ENCODE peak calls at places on chromosomes 5 and 9, in seven cellular contexts. D, Q, R, J, X, A and U are unnamed samples.
A peak's percentile ranks its signal among the peaks of the same experiment; 100 is the strongest.

GRCh38 chr5:5933651-5934050 is 444.7 kb downstream of the MED10 start:
- DNase-seq in J (no peak), R (no peak), A (no peak), Q (no peak), D (no peak), X (no peak), U (no peak)

GRCh38 chr9:18297532-18297872 is 176.5 kb upstream of the ADAMTSL1 start:
- DNase-seq in A (peak; percentile 8), D (peak; percentile 37), X (no peak), R (peak; percentile 6), J (no peak), Q (no peak), U (no peak)

GRCh38 chr5:139177809-139178581 is 20.2 kb downstream of the SIL1 start:
- DNase-seq in A (no peak), J (peak; percentile 57), X (peak; percentile 92), Q (no peak), D (no peak), R (peak; percentile 34), U (peak; percentile 78)

GRCh38 chr9:2241461-2241874 is 226.3 kb downstream of the SMARCA2 start:
- DNase-seq in Q (peak; percentile 51), X (peak; percentile 53), J (no peak), R (peak; percentile 20), D (no peak), A (peak; percentile 97), U (no peak)

GRCh38 chr5:133967715-133968056 is 739 bp downstream of the C5orf15 start:
- DNase-seq in J (no peak), Q (no peak), R (no peak), A (no peak), D (no peak), X (no peak), U (no peak)

GRCh38 chr9:131645078-131645776 is 94.6 kb downstream of the RAPGEF1 start:
- DNase-seq in X (no peak), A (no peak), D (no peak), R (no peak), J (no peak), Q (no peak), U (no peak)

GRCh38 chr5:99285606-99286005 is 356.8 kb upstream of the CHD1 start:
- DNase-seq in D (no peak), A (no peak), R (no peak), X (no peak), J (no peak), Q (no peak), U (no peak)

GRCh38 chr9:93052791-93053540 is 5.5 kb upstream of the SUSD3 start:
- DNase-seq in Q (no peak), J (peak; percentile 65), D (no peak), X (no peak), A (no peak), R (no peak), U (peak; percentile 63)

GRCh38 chr5:158451203-158451982 is 592.4 kb upstream of the CLINT1 start:
- DNase-seq in X (peak; percentile 70), R (no peak), A (peak; percentile 79), Q (peak; percentile 92), D (no peak), J (no peak), U (no peak)

GRCh38 chr5:68534131-68534940 is 318.8 kb downstream of the PIK3R1 start:
- DNase-seq in Q (no peak), X (no peak), J (no peak), A (peak; percentile 52), R (no peak), D (peak; percentile 33), U (no peak)

GRCh38 chr9:126564716-126565115 is 49.0 kb upstream of the LMX1B start:
- DNase-seq in R (no peak), A (no peak), Q (no peak), X (no peak), J (peak; percentile 10), D (no peak), U (no peak)

GRCh38 chr9:126159661-126160060 is 167.0 kb upstream of the MVB12B start:
- DNase-seq in A (no peak), J (no peak), Q (no peak), X (no peak), D (no peak), R (no peak), U (no peak)

GRCh38 chr9:110255417-110256141 is 728 bp downstream of the TXN start:
- DNase-seq in X (peak; percentile 74), Q (peak; percentile 49), R (peak; percentile 59), A (peak; percentile 27), J (peak; percentile 75), D (peak; percentile 64), U (peak; percentile 63)

GRCh38 chr5:125409101-125409495 is 662.7 kb upstream of the ZNF608 start:
- DNase-seq in J (no peak), D (no peak), A (no peak), R (no peak), X (no peak), Q (no peak), U (no peak)
- H3K4me1 ChIP-seq in J (peaks cover 25% of the 10 kb centered on the region), D (peaks cover 64% of the 10 kb centered on the region), A (peaks cover 43% of the 10 kb centered on the region), R (peaks cover 37% of the 10 kb centered on the region), X (peaks cover 24% of the 10 kb centered on the region), Q (peaks cover 3% of the 10 kb centered on the region), U (peaks cover 30% of the 10 kb centered on the region)

GRCh38 chr5:124650960-124651662 is 95.3 kb downstream of the ZNF608 start:
- DNase-seq in X (no peak), Q (no peak), D (no peak), R (peak; percentile 21), A (no peak), J (no peak), U (no peak)

GRCh38 chr5:124651663-124652513 is 94.6 kb downstream of the ZNF608 start:
- DNase-seq in Q (peak; percentile 76), J (peak; percentile 85), R (peak; percentile 78), A (peak; percentile 69), X (peak; percentile 88), D (peak; percentile 70), U (peak; percentile 78)

GRCh38 chr5:124652892-124653441 is 93.5 kb downstream of the ZNF608 start:
- DNase-seq in J (no peak), R (peak; percentile 47), Q (no peak), A (no peak), X (no peak), D (no peak), U (no peak)

GRCh38 chr5:124654418-124654817 is 92.0 kb downstream of the ZNF608 start:
- DNase-seq in X (no peak), Q (no peak), R (no peak), J (no peak), A (no peak), D (no peak), U (no peak)

GRCh38 chr5:124652514-124652819 is 94.0 kb downstream of the ZNF608 start:
- DNase-seq in D (no peak), R (no peak), Q (no peak), J (no peak), X (no peak), A (no peak), U (no peak)
- H3K4me1 ChIP-seq in D (peaks cover 50% of the 10 kb centered on the region), R (peaks cover 97% of the 10 kb centered on the region), Q (no peaks in the 10 kb centered on the region), J (peaks cover 39% of the 10 kb centered on the region), X (peaks cover 50% of the 10 kb centered on the region), A (peaks cover 58% of the 10 kb centered on the region), U (peaks cover 22% of the 10 kb centered on the region)

GRCh38 chr9:129428890-129429577 is 191.9 kb downstream of the C9orf50 start:
- DNase-seq in R (no peak), X (no peak), J (no peak), A (no peak), Q (no peak), D (no peak), U (no peak)
- H3K4me1 ChIP-seq in R (no peaks in the 10 kb centered on the region), X (no peaks in the 10 kb centered on the region), J (no peaks in the 10 kb centered on the region), A (no peaks in the 10 kb centered on the region), Q (no peaks in the 10 kb centered on the region), D (no peaks in the 10 kb centered on the region), U (no peaks in the 10 kb centered on the region)

DNA sequence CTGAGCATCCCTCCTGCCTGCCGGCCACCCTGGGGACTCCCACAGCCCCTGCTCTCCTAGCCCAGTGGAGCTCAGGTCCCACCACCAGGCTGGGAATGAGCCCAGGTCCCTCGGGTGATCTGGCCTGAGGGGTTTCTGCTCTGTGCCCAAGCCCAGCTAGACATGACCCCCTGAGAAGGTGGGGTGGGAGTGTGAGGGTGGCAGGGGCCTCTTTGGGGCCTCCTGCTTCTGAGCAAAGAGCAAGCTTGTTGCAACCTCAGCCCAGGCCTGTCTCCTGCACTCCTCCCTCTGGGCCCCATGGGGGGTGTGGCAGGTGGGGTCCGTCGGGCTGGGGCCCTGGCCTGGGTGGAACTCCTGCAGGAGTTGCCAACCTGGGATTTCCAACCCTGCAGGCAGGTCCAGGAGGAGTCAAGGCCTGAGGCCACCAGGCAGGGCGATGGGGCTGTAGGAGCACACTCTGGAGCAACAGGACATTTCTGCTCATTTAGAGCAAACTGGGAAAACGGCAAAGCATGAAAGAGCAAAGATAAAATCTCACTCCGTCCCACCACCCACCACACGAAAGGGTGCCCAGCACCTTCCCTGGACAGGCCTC is 11.4 kb upstream of the NRARP start:
- DNase-seq in J (no peak), D (no peak), R (no peak), Q (no peak), A (no peak), X (peak; percentile 44), U (peak; percentile 19)
- H3K4me1 ChIP-seq in J (peaks cover 5% of the 10 kb centered on the region), D (peaks cover 29% of the 10 kb centered on the region), R (peaks cover 20% of the 10 kb centered on the region), Q (no peaks in the 10 kb centered on the region), A (peaks cover 5% of the 10 kb centered on the region), X (no peaks in the 10 kb centered on the region), U (peaks cover 48% of the 10 kb centered on the region)

GRCh38 chr9:69180200-69180599 is 6.1 kb downstream of the TJP2 start:
- DNase-seq in A (no peak), X (no peak), J (no peak), D (no peak), R (no peak), Q (no peak), U (no peak)
- H3K4me1 ChIP-seq in A (peaks cover 46% of the 10 kb centered on the region), X (peaks cover 22% of the 10 kb centered on the region), J (peaks cover 15% of the 10 kb centered on the region), D (peaks cover 69% of the 10 kb centered on the region), R (peaks cover 19% of the 10 kb centered on the region), Q (no peaks in the 10 kb centered on the region), U (peaks cover 16% of the 10 kb centered on the region)

GRCh38 chr5:56669534-56670483 is 145.5 kb upstream of the MAP3K1 start:
- DNase-seq in J (peak; percentile 66), A (no peak), X (peak; percentile 51), D (peak; percentile 53), Q (peak; percentile 38), R (peak; percentile 98), U (peak; percentile 93)
- H3K4me1 ChIP-seq in J (peaks cover 7% of the 10 kb centered on the region), A (no peaks in the 10 kb centered on the region), X (no peaks in the 10 kb centered on the region), D (peaks cover 39% of the 10 kb centered on the region), Q (no peaks in the 10 kb centered on the region), R (peaks cover 68% of the 10 kb centered on the region), U (peaks cover 25% of the 10 kb centered on the region)

DNA sequence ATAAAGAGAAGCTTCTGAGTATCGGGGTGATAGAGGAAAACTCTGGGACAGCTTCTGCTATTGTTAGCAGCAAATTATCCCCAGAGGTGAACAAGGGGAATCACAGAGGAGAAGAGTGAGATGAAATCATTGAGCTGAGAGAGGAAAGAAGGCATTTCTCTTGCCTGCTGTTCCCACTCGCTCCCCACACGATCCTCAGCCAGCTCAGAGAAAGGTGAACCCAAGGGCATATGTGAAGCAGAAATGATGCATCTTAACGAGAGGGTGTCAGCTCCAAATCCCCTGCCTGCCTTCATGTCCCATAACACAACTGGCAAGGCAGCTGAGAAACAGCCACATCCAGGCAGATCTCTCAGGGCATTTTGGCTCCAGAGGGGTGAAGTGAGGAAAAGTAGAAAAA is 111.6 kb downstream of the BRINP1 start:
- DNase-seq in R (no peak), X (no peak), J (no peak), Q (no peak), A (no peak), D (no peak), U (no peak)
- H3K4me1 ChIP-seq in R (no peaks in the 10 kb centered on the region), X (no peaks in the 10 kb centered on the region), J (no peaks in the 10 kb centered on the region), Q (no peaks in the 10 kb centered on the region), A (no peaks in the 10 kb centered on the region), D (no peaks in the 10 kb centered on the region), U (no peaks in the 10 kb centered on the region)